ENCODE peak calls at places on chromosomes 4 and X, in five cellular contexts. P is H1, J is H9, S is trophoblast cell, C is mesenchymal stem cell. D is an unnamed sample.

GRCh38 chrX:30971761-30972603 is 82.9 kb upstream of the TAB3 start:
- DNase-seq in P (no peak), J (peak), S (no peak), C (peak), D (peak)

GRCh38 chr4:153084249-153084648 is 120.0 kb upstream of the TRIM2 start:
- DNase-seq in P (no peak), J (no peak), S (no peak), C (no peak), D (no peak)

GRCh38 chr4:632391-632790 is 7.0 kb downstream of the PDE6B start:
- DNase-seq in P (no peak), J (peak), S (no peak), C (no peak), D (no peak)

GRCh38 chrX:134377537-134377936 is 82.4 kb upstream of the HPRT1 start:
- DNase-seq in P (no peak), J (no peak), S (no peak), C (peak), D (no peak)

GRCh38 chr4:6873291-6873690 is 36.3 kb upstream of the TBC1D14 start:
- DNase-seq in P (no peak), J (no peak), S (no peak), C (peak), D (no peak)

GRCh38 chrX:41291309-41291708 is 42.7 kb upstream of the DDX3X start:
- DNase-seq in P (no peak), J (peak), S (no peak), C (no peak), D (no peak)

GRCh38 chr4:112752061-112752460 is 115.1 kb downstream of the LARP7 start:
- DNase-seq in P (no peak), J (no peak), S (no peak), C (no peak), D (no peak)

GRCh38 chr4:67234296-67234695 is 311.0 kb downstream of the CENPC start:
- DNase-seq in P (no peak), J (no peak), S (no peak), C (peak), D (no peak)

GRCh38 chr4:172573899-172574298 is 594.7 kb upstream of the GALNT7 start:
- DNase-seq in P (no peak), J (no peak), S (no peak), C (peak), D (no peak)

GRCh38 chrX:47515941-47516649 is 33.1 kb upstream of the ZNF41 start:
- DNase-seq in P (no peak), J (no peak), S (no peak), C (peak), D (no peak)

GRCh38 chrX:86066998-86067397 is 19.6 kb upstream of the CHM start:
- DNase-seq in P (no peak), J (no peak), S (no peak), C (no peak), D (no peak)

GRCh38 chr4:12041828-12042227 is 613.1 kb upstream of the HS3ST1 start:
- DNase-seq in P (no peak), J (no peak), S (no peak), C (no peak), D (no peak)

GRCh38 chrX:72475952-72476668 is 96.5 kb downstream of the HDAC8 start:
- DNase-seq in P (no peak), J (no peak), S (no peak), C (no peak), D (no peak)

GRCh38 chr4:171025323-171025722 is 787.9 kb upstream of the GALNTL6 start:
- DNase-seq in P (no peak), J (no peak), S (no peak), C (no peak), D (no peak)

GRCh38 chr4:145076473-145076855 is 21.5 kb downstream of the ANAPC10 start:
- DNase-seq in P (no peak), J (no peak), S (no peak), C (no peak), D (no peak)

GRCh38 chrX:103656623-103657022 is 27.8 kb downstream of the TCEAL1 start:
- DNase-seq in P (no peak), J (no peak), S (peak), C (peak), D (no peak)

GRCh38 chr4:57044996-57045395 is 65.2 kb downstream of the IGFBP7 start:
- DNase-seq in P (no peak), J (no peak), S (no peak), C (peak), D (no peak)

GRCh38 chr4:23805381-23805780 is 84.5 kb downstream of the PPARGC1A start:
- DNase-seq in P (no peak), J (no peak), S (no peak), C (peak), D (no peak)

GRCh38 chr4:3338976-3339531 is 46.2 kb downstream of the RGS12 start:
- DNase-seq in P (no peak), J (no peak), S (no peak), C (no peak), D (no peak)

GRCh38 chr4:40197879-40198689 is 1.3 kb downstream of the RHOH start:
- DNase-seq in P (no peak), J (no peak), S (peak), C (no peak), D (no peak)

GRCh38 chr4:25775166-25775565 is 87.6 kb downstream of the SEL1L3 start:
- DNase-seq in P (no peak), J (no peak), S (no peak), C (no peak), D (no peak)

GRCh38 chrX:78624884-78625283 is 34.2 kb downstream of the RTL3 start:
- DNase-seq in P (no peak), J (no peak), S (no peak), C (no peak), D (no peak)

GRCh38 chrX:53321943-53322497 is 40.6 kb upstream of the IQSEC2 start:
- DNase-seq in P (no peak), J (no peak), S (no peak), C (no peak), D (no peak)

DNA sequence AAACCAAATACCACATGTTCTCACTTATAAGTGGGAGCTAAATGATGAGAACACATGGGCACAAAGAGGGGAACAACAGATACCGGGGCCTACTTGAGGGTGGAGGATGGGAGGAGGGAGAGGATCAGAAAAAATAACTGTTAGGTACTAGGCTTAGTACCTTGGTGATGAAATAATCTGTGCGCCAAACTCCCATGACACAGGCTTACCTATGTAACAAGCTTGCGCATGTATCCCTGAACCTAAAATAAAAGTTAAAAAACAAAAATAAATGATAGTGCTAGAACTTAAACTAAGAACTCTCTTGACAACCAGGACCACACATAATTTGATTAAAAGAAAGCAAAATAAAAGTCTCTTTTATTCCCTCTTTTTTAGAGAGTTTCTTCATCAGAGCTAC is 150.6 kb downstream of the CHIC2 start:
- DNase-seq in P (no peak), J (no peak), S (no peak), C (no peak), D (no peak)
- H2BK12ac ChIP-seq in P (no peak), J (no peak), S (no peak), C (peak), D (no peak)

GRCh38 chr4:107630185-107630705 is 89.8 kb downstream of the PAPSS1 start:
- DNase-seq in P (no peak), J (no peak), S (no peak), C (no peak), D (no peak)
- H2BK12ac ChIP-seq in P (no peak), J (no peak), S (no peak), C (no peak), D (no peak)

GRCh38 chr4:164888096-164888495 is 11.1 kb downstream of the APELA start:
- DNase-seq in P (no peak), J (no peak), S (no peak), C (peak), D (no peak)
- H2BK12ac ChIP-seq in P (no peak), J (no peak), S (no peak), C (no peak), D (no peak)

GRCh38 chr4:18049446-18049845 is 27.9 kb upstream of the LCORL start:
- DNase-seq in P (no peak), J (no peak), S (no peak), C (no peak), D (no peak)
- H2BK12ac ChIP-seq in P (no peak), J (no peak), S (no peak), C (no peak), D (no peak)

D was measured in neuronal stem cell.